ENCODE peak calls at places on chromosomes 1 and 21, in six cellular contexts. Q, F, O, A, N and H are unnamed samples.
A peak's percentile ranks its signal among the peaks of the same experiment; 100 is the strongest.

GRCh38 chr1:201724760-201725105 is 104.2 kb upstream of the IPO9 start:
- DNase-seq in N (no peak), O (no peak), F (no peak), Q (no peak), A (no peak), H (no peak)

GRCh38 chr1:234144866-234145265 is 228.4 kb upstream of the COA6 start:
- DNase-seq in N (no peak), Q (no peak), A (no peak), O (no peak), F (no peak), H (no peak)

GRCh38 chr1:169546087-169546995 is 39.9 kb downstream of the F5 start:
- DNase-seq in N (peak; percentile 73), A (peak; percentile 57), O (no peak), F (peak; percentile 81), Q (peak; percentile 53), H (no peak)

GRCh38 chr21:37000381-37000780 is 6.1 kb upstream of the RIPPLY3 start:
- DNase-seq in F (no peak), A (no peak), Q (no peak), O (no peak), N (no peak), H (no peak)

GRCh38 chr1:77543822-77544448 is 138.5 kb downstream of the ZZZ3 start:
- DNase-seq in O (no peak), F (no peak), Q (no peak), N (no peak), A (no peak), H (no peak)

GRCh38 chr1:245859510-245860114 is 647.5 kb downstream of the SMYD3 start:
- DNase-seq in Q (no peak), A (no peak), F (peak; percentile 38), O (no peak), N (no peak), H (no peak)

GRCh38 chr1:21685944-21686678 is 17.0 kb upstream of the RAP1GAP start:
- DNase-seq in Q (no peak), F (no peak), O (no peak), N (no peak), A (no peak), H (no peak)

GRCh38 chr1:204255225-204255624 is 41.4 kb upstream of the GOLT1A start:
- DNase-seq in A (no peak), O (no peak), F (no peak), N (no peak), Q (no peak), H (no peak)

GRCh38 chr1:233509596-233509995 is 104.3 kb upstream of the KCNK1 start:
- DNase-seq in N (no peak), F (no peak), O (no peak), Q (no peak), A (no peak), H (no peak)

GRCh38 chr1:9127395-9128160 is 1.3 kb downstream of the GPR157 start:
- DNase-seq in Q (no peak), F (no peak), O (no peak), N (no peak), A (no peak), H (peak; percentile 72)

GRCh38 chr1:213104604-213105003 is 53.6 kb downstream of the RPS6KC1 start:
- DNase-seq in Q (no peak), O (no peak), A (no peak), N (no peak), F (no peak), H (no peak)

GRCh38 chr1:19074902-19075721 is 118.6 kb upstream of the IFFO2 start:
- DNase-seq in O (peak; percentile 58), Q (no peak), N (peak; percentile 83), F (no peak), A (no peak), H (no peak)

GRCh38 chr1:192516776-192517297 is 58.7 kb upstream of the RGS1 start:
- DNase-seq in F (peak; percentile 36), N (no peak), A (peak; percentile 77), Q (no peak), O (no peak), H (no peak)

GRCh38 chr21:33230518-33231324 is 983 bp downstream of the IFNAR2 start:
- DNase-seq in F (peak; percentile 61), Q (peak; percentile 72), A (peak; percentile 46), O (peak; percentile 61), N (peak; percentile 36), H (no peak)

GRCh38 chr21:44005593-44005992 is 6.5 kb upstream of the TRAPPC10 start:
- DNase-seq in F (no peak), A (no peak), O (no peak), Q (no peak), N (no peak), H (no peak)

GRCh38 chr1:228393268-228393699 is 13.4 kb downstream of the TRIM11 start:
- DNase-seq in A (no peak), F (peak; percentile 80), N (no peak), O (no peak), Q (no peak), H (peak; percentile 70)

GRCh38 chr1:200351826-200352549 is 57.8 kb downstream of the ZNF281 start:
- DNase-seq in N (no peak), Q (no peak), F (peak; percentile 100), O (no peak), A (peak; percentile 43), H (no peak)

GRCh38 chr1:213996320-213997022 is 8.7 kb downstream of the PROX1 start:
- DNase-seq in O (no peak), F (peak; percentile 1), A (no peak), N (no peak), Q (no peak), H (no peak)

DNA sequence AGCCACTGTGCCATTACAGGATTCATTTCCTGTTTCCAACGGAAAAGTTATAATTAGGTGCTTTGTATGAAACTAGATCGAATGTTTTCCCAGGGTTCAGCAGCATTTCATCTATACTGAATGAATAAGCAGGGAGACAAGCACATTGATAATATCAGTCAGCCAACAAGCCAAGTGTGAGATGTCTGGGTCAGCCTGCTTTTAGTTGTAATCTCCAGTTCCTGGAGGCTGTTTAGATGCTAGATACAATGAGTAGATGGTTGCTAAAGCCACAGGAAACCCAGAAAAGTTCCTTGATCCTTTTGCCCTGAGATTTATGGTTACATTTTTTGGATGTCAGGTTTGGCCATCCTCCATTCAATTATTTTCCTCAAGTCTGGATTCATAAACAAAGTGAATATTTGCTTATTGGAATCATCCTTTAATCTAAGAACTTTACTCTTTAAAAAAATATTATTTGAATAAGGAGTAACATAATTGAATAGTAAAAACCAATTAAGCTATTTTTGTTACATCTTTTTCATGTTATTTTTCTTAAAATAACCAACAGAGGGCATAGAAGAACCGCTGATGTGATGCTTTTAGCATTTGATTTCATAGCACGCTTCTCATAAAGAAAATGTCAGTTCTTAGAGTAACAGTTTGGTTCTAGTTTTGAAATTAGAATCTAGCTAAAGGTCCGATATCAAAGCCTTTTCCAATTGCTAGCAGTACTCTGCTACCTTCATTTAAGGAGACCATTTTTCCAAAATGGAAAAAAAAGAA is 76.6 kb downstream of the HSPA13 start:
- DNase-seq in F (peak; percentile 13), Q (no peak), N (no peak), A (no peak), O (no peak), H (no peak)
- TF ChIP-seq CTCF in F (peak; percentile 28), Q (no peak), N (no peak), A (peak; percentile 29), O (peak; percentile 20), H (peak; percentile 74)

DNA sequence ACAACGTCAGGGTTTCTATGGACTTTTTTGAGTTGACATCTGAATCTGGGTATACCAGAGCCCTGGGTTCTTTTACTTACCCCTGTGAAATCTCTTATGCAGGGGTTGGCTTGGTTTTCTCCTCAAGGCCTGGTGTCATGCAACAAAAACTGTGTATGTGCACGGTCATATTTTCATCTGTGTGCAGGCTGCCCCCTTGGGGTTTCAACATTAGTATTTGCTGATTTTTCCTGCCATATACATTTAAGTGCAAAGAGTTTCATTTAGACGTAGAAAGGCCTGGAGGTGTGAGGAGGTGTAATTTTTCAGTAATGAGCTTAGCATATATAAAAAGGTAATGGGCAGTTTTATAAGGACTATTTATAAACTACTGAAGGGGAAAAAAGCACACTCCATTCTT is 21.9 kb upstream of the ZBTB18 start:
- DNase-seq in Q (no peak), A (no peak), O (no peak), F (no peak), N (no peak), H (no peak)
- TF ChIP-seq CTCF in Q (no peak), A (no peak), O (peak; percentile 17), F (no peak), N (no peak), H (peak; percentile 70)

DNA sequence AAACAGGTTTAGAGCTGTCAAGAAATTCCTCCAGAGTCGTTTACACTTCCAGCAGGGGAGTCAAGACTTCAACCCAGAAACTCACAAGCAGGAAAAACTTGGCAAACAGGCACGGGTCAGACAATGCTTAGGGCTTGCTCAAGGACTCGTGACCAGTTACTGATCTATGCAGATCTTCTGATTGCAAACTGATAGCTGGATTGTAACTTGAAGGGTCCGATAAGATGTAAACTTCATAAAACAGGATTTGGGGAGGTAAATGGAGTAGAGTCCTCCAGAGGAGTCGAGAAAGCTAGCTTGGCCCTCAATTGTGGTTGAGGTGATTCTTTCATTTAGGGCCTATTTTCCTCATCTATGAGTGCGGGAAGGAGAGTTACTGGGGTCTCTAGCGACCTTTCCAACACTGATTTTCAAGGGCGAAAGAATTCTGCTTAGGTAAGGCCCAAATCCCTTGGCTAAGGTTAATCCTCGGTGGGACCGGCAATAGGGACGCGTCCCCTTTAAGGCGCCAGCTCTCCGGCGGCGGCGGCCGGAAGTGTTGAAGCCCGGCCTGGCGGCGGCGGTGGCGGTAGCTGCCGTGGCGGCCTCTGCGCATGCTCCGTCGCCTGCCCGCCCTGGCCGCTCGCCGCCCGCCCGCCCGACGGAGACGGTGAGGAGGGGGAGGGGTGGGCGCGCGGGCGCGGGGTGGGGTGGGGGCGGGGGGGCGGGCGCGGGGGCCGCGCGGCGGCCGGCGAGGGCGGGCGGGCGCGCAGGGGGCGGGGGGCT is at the start of gene GMEB1:
- DNase-seq in O (no peak), A (peak; percentile 88), Q (peak; percentile 89), N (peak; percentile 78), F (peak; percentile 84), H (peak; percentile 92)
- TF ChIP-seq CTCF in O (no peak), A (no peak), Q (no peak), N (no peak), F (peak; percentile 9), H (no peak)

GRCh38 chr1:116680752-116681151 is 13.2 kb upstream of the IGSF3 start:
- DNase-seq in A (no peak), O (no peak), Q (no peak), F (no peak), N (no peak), H (no peak)

GRCh38 chr1:116681343-116681899 is 13.9 kb upstream of the IGSF3 start:
- DNase-seq in A (no peak), F (no peak), Q (no peak), O (no peak), N (no peak), H (no peak)

GRCh38 chr1:116686175-116686574 is 18.6 kb upstream of the IGSF3 start:
- DNase-seq in Q (no peak), F (no peak), A (no peak), O (no peak), N (no peak), H (no peak)

GRCh38 chr1:116679828-116680628 is 12.5 kb upstream of the IGSF3 start:
- DNase-seq in N (no peak), F (no peak), A (no peak), O (no peak), Q (no peak), H (no peak)

DNA sequence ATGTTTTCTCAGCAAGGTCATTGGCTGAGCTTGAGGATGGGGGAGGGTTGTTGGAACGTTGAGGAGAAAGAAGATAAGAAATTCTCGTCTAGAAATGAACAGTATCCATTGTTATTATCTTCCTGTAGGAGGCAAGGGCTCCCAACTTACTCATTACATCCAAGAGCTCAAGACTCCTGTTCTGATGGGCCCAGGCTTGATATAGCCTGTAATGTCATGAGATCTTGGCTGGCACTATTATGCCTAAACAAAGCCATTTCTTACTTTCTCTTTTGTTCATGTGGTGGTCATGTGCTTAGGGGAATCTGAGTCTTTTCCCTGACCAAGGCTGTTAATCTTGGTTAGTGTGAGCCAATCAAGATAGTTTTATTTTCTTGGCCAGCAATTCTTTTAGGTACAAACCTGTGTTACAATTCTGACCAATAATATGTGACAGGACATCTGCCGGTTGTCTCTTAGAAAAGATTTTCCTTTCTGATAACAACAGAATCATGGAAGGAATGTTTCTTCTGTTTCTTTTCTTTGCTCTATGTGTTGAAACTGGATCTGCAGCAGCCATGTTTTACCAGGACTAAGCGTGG is 15.2 kb upstream of the IGSF3 start:
- DNase-seq in O (no peak), F (no peak), Q (no peak), A (no peak), N (peak; percentile 24), H (no peak)
- TF ChIP-seq CTCF in O (no peak), F (no peak), Q (no peak), A (no peak), N (no peak), H (no peak)